ENCODE peak calls at places on chromosomes 1 and 21, in ten cellular contexts. M is AG09309, Q is A549, U is Panc1, X is colonic mucosa, G is heart left ventricle, K is PC-9, S is fibroblast of the aortic adventitia, W is epithelial cell of esophagus, R is left ventricle myocardium inferior. H is an unnamed sample.

GRCh38 chr1:164726235-164726634 is 167.3 kb downstream of the PBX1 start:
- DNase-seq in G (no peak), W (peak; percentile 51), K (no peak), Q (no peak), U (no peak), X (no peak), S (peak; percentile 90), R (no peak), M (peak; percentile 90), H (peak; percentile 95)

GRCh38 chr1:175822575-175822974 is 79.2 kb upstream of the TNR start:
- DNase-seq in W (peak; percentile 64), K (no peak), U (no peak), S (peak; percentile 29), R (no peak), Q (no peak), G (no peak), X (no peak), M (no peak), H (peak; percentile 2)

GRCh38 chr1:200837931-200838571 is 34.7 kb upstream of the GPR25 start:
- DNase-seq in X (no peak), K (no peak), G (no peak), R (no peak), M (no peak), Q (no peak), S (peak; percentile 59), U (no peak), W (peak; percentile 11), H (peak; percentile 46)

GRCh38 chr1:15952317-15953258 is 23.3 kb downstream of the ZBTB17 start:
- DNase-seq in U (peak; percentile 52), G (no peak), X (no peak), S (peak; percentile 85), Q (peak; percentile 64), R (no peak), K (peak; percentile 70), M (peak; percentile 85), W (peak; percentile 99), H (peak; percentile 94)

GRCh38 chr1:219433471-219434131 is 179.3 kb downstream of the ZC3H11B start:
- DNase-seq in X (no peak), G (no peak), K (no peak), S (peak; percentile 35), M (no peak), U (no peak), W (peak; percentile 13), Q (no peak), R (no peak), H (no peak)

GRCh38 chr1:10637833-10638558 is 158.4 kb downstream of the CASZ1 start:
- DNase-seq in K (no peak), S (no peak), R (no peak), Q (no peak), W (no peak), G (no peak), U (no peak), X (no peak), M (no peak), H (no peak)

GRCh38 chr21:21324297-21324696 is 326.1 kb downstream of the NCAM2 start:
- DNase-seq in G (no peak), S (no peak), R (no peak), W (no peak), K (no peak), X (no peak), U (no peak), Q (no peak), M (no peak), H (no peak)

GRCh38 chr21:33552093-33552998 is 9.5 kb downstream of the SON start:
- DNase-seq in G (no peak), Q (no peak), W (no peak), M (no peak), U (no peak), R (no peak), X (no peak), S (no peak), K (no peak), H (no peak)

GRCh38 chr1:109491372-109491771 is 2.5 kb upstream of the CYB561D1 start:
- DNase-seq in X (no peak), Q (no peak), R (no peak), M (no peak), G (no peak), U (no peak), K (no peak), S (no peak), W (no peak), H (no peak)

GRCh38 chr1:216935901-216936300 is 212.7 kb upstream of the ESRRG start:
- DNase-seq in Q (no peak), X (no peak), S (no peak), R (no peak), G (no peak), W (no peak), U (no peak), M (no peak), K (no peak), H (no peak)

GRCh38 chr1:95311006-95311405 is 77.0 kb downstream of the RWDD3 start:
- DNase-seq in M (no peak), W (no peak), R (no peak), K (no peak), S (no peak), G (no peak), U (no peak), Q (no peak), X (no peak), H (no peak)

GRCh38 chr1:209875510-209875909 is 47.7 kb downstream of the UTP25 start:
- DNase-seq in W (peak; percentile 61), M (peak; percentile 42), Q (peak; percentile 33), R (no peak), S (peak; percentile 64), G (no peak), K (no peak), U (no peak), X (no peak), H (no peak)

DNA sequence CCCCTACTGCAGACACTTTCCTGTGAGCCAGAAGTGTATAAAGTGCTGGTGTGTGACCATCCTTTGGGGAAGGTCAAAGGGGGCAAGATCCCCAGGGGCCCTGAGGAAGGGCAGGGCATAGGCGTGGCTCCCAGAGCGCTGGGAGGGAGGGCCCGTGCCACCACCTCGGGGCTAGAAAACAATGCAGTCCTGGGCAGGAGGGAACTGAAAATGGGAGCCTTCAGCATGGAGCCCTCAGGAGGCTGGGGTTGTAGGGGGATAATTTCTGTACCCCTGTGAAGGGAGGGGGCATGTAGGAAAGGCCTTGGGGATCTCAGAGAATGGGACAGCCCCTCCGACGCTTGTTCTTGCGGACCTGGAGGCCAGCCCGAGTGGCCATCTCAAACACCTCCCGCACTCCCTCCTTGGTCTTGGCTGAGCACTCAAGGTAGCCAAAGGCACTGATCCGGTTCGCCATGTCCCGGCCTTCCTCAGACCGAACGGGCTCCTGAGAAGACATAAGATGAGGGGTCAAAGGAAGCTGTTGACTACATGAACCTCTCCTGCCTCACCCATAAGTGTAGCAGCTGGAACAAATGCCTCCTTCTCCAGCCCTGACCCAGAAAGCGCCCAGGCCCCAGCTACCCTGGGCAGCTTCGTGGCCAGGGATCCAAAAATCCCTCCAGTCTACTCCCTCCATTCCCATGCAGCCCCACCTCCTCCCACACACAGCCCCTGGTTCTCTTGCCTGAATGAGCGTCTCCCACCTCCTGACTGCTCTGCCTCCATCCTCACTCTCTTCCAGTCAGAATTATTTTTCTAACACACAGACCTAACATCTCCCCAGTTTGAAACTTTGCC is 5.5 kb downstream of the RHOC start:
- DNase-seq in U (no peak), R (no peak), Q (no peak), X (no peak), W (no peak), M (no peak), S (no peak), G (peak; percentile 42), K (no peak), H (peak; percentile 18)
- H3K4me3 ChIP-seq in U (no peak overlapping the region), R (peak overlapping the region; percentile 43), Q (peak overlapping the region; percentile 19), X (no peak overlapping the region), W (no peak overlapping the region), M (no peak overlapping the region), S (no peak overlapping the region), G (peak overlapping the region; percentile 14), K (no peak overlapping the region), H (no peak overlapping the region)

GRCh38 chr1:190633488-190633887 is 155.8 kb upstream of the BRINP3 start:
- DNase-seq in G (no peak), S (no peak), M (no peak), R (no peak), W (peak; percentile 2), U (no peak), X (no peak), Q (no peak), K (no peak), H (no peak)
- TF ChIP-seq CTCF in G (no peak), S (no peak), M (no peak), R (no peak), W (no peak), U (no peak), X (no peak), Q (no peak), K (no peak), H (no peak)

DNA sequence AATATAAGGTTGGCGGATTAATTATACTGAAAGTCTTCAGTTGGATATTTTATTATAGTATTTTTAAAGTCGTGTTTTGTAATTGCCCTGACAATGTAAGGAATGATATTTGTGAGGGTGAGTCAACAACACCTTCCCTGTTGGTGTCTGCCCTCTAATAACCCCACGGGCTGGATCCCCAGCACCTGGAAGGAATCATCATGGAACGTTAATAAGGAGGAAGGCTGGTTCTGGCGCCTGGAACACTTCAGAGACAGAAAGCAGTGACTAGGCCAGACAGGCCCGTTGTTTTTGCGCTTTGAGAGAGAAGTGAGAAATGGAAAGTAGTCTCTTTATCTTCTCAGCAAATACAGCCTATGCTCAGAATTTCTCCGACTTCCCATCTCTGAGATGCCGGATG is 31.6 kb downstream of the TEX35 start:
- DNase-seq in W (peak; percentile 45), Q (no peak), U (no peak), X (no peak), M (no peak), S (peak; percentile 17), G (no peak), K (no peak), R (no peak), H (peak; percentile 14)
- H3K4me3 ChIP-seq in W (no peak overlapping the region), Q (no peak overlapping the region), U (no peak overlapping the region), X (no peak overlapping the region), M (no peak overlapping the region), S (no peak overlapping the region), G (no peak overlapping the region), K (peak overlapping the region; percentile 67), R (no peak overlapping the region), H (peak overlapping the region; percentile 3)

GRCh38 chr1:27980216-27980820 is 20.5 kb downstream of the XKR8 start:
- DNase-seq in X (no peak), W (no peak), Q (no peak), G (no peak), U (no peak), K (no peak), M (no peak), R (no peak), S (peak; percentile 14), H (peak; percentile 31)

GRCh38 chr1:27979151-27979858 is 19.5 kb downstream of the XKR8 start:
- DNase-seq in G (no peak), K (no peak), W (peak; percentile 74), S (peak; percentile 87), M (peak; percentile 67), X (no peak), R (no peak), Q (peak; percentile 16), U (no peak), H (peak; percentile 55)

GRCh38 chr1:27973771-27974452 is 14.1 kb downstream of the XKR8 start:
- DNase-seq in M (no peak), G (no peak), U (no peak), K (no peak), S (no peak), W (no peak), X (no peak), R (no peak), Q (no peak), H (no peak)

GRCh38 chr1:27981146-27981545 is 21.4 kb downstream of the XKR8 start:
- DNase-seq in Q (no peak), G (no peak), R (no peak), X (no peak), W (no peak), S (no peak), U (no peak), K (no peak), M (no peak), H (no peak)

GRCh38 chr1:27979859-27980201 is 20.1 kb downstream of the XKR8 start:
- DNase-seq in Q (no peak), U (no peak), G (no peak), K (no peak), R (no peak), S (no peak), X (no peak), W (no peak), M (no peak), H (no peak)
- TF ChIP-seq CTCF in Q (peak; percentile 5), U (peak; percentile 34), G (no peak), K (no peak), R (no peak), S (no peak), X (no peak), W (no peak), M (no peak), H (no peak)

H was measured in foreskin fibroblast.